ENCODE peak calls at places on chromosomes 12 and 14, in six cellular contexts. R, N, L, U, H and M are unnamed samples.

GRCh38 chr14:102424923-102425322 is 62.2 kb downstream of the TECPR2 start:
- DNase-seq in R (no peak), N (no peak), L (no peak), U (no peak), H (no peak), M (no peak)

GRCh38 chr14:77302926-77303325 is 17.8 kb downstream of the POMT2 start:
- DNase-seq in R (no peak), N (peak), L (no peak), U (peak), H (no peak), M (no peak)

GRCh38 chr14:91115986-91116385 is 2.1 kb downstream of the DGLUCY start:
- DNase-seq in R (no peak), N (peak), L (no peak), U (no peak), H (no peak), M (no peak)

GRCh38 chr12:95143784-95144205 is 70.4 kb upstream of the NR2C1 start:
- DNase-seq in R (no peak), N (no peak), L (no peak), U (no peak), H (no peak), M (no peak)

GRCh38 chr12:123934829-123935228 is 37.8 kb downstream of the CCDC92 start:
- DNase-seq in R (no peak), N (no peak), L (no peak), U (no peak), H (no peak), M (no peak)

GRCh38 chr14:64636980-64637429 is 67.2 kb upstream of the PLEKHG3 start:
- DNase-seq in R (no peak), N (no peak), L (no peak), U (no peak), H (no peak), M (no peak)

GRCh38 chr14:23562822-23563472 is 4.6 kb downstream of the AP1G2 start:
- DNase-seq in R (no peak), N (peak), L (no peak), U (peak), H (peak), M (peak)

GRCh38 chr12:59077153-59077930 is 157.0 kb upstream of the LRIG3 start:
- DNase-seq in R (no peak), N (no peak), L (no peak), U (no peak), H (no peak), M (no peak)

GRCh38 chr14:68656452-68656851 is 136.4 kb downstream of the ZFP36L1 start:
- DNase-seq in R (no peak), N (no peak), L (no peak), U (no peak), H (no peak), M (no peak)

GRCh38 chr14:94317259-94317658 is 5.9 kb downstream of the SERPINA6 start:
- DNase-seq in R (no peak), N (no peak), L (no peak), U (no peak), H (no peak), M (no peak)

GRCh38 chr12:6965026-6965661 is 5.3 kb downstream of the PHB2 start:
- DNase-seq in R (peak), N (peak), L (peak), U (peak), H (peak), M (peak)

GRCh38 chr12:111780615-111781014 is 13.9 kb downstream of the ALDH2 start:
- DNase-seq in R (no peak), N (no peak), L (no peak), U (no peak), H (no peak), M (no peak)

GRCh38 chr12:81123611-81124010 is 45.7 kb downstream of the ACSS3 start:
- DNase-seq in R (no peak), N (no peak), L (no peak), U (no peak), H (no peak), M (no peak)

GRCh38 chr12:18872770-18873169 is 134.9 kb downstream of the CAPZA3 start:
- DNase-seq in R (no peak), N (no peak), L (no peak), U (no peak), H (no peak), M (no peak)

GRCh38 chr12:8941691-8942478 is 7.6 kb downstream of the M6PR start:
- DNase-seq in R (no peak), N (no peak), L (no peak), U (no peak), H (no peak), M (no peak)

GRCh38 chr12:75623631-75624118 is 112.3 kb upstream of the KRR1 start:
- DNase-seq in R (no peak), N (peak), L (no peak), U (no peak), H (no peak), M (no peak)

GRCh38 chr14:59754256-59754655 is 116.3 kb downstream of the RTN1 start:
- DNase-seq in R (no peak), N (no peak), L (no peak), U (no peak), H (no peak), M (no peak)

GRCh38 chr14:65226824-65227604 is 124.7 kb upstream of the MAX start:
- DNase-seq in R (no peak), N (no peak), L (no peak), U (no peak), H (no peak), M (no peak)

GRCh38 chr14:21990116-21990515 is 316.5 kb upstream of the OR4E1 start:
- DNase-seq in R (no peak), N (no peak), L (no peak), U (no peak), H (no peak), M (no peak)

GRCh38 chr12:48767047-48767446 is 21.8 kb downstream of the ADCY6 start:
- DNase-seq in R (peak), N (no peak), L (no peak), U (no peak), H (no peak), M (no peak)

GRCh38 chr12:67623259-67623658 is 25.3 kb upstream of the DYRK2 start:
- DNase-seq in R (no peak), N (no peak), L (no peak), U (no peak), H (no peak), M (no peak)

GRCh38 chr12:114812858-114813761 is 129.1 kb upstream of the TBX3 start:
- DNase-seq in R (no peak), N (no peak), L (no peak), U (no peak), H (no peak), M (no peak)

GRCh38 chr12:110047297-110047940 is 903 bp downstream of the C12orf76 start:
- DNase-seq in R (no peak), N (no peak), L (no peak), U (no peak), H (no peak), M (no peak)

GRCh38 chr12:121003650-121004049 is 12.6 kb downstream of the C12orf43 start:
- DNase-seq in R (no peak), N (no peak), L (no peak), U (no peak), H (no peak), M (no peak)
- TF ChIP-seq CTCF in R (no peak), N (no peak), L (no peak), U (no peak), H (no peak), M (peak)

GRCh38 chr14:104696671-104697316 is 7.4 kb downstream of the INF2 start:
- DNase-seq in R (no peak), N (no peak), L (no peak), U (no peak), H (no peak), M (no peak)
- TF ChIP-seq CTCF in R (no peak), N (no peak), L (no peak), U (no peak), H (no peak), M (no peak)

GRCh38 chr12:119802472-119802871 is 74.6 kb downstream of the CIT start:
- DNase-seq in R (peak), N (peak), L (no peak), U (no peak), H (no peak), M (no peak)
- TF ChIP-seq CTCF in R (no peak), N (no peak), L (no peak), U (no peak), H (no peak), M (no peak)

GRCh38 chr12:22746720-22747119 is 121.7 kb downstream of the ETNK1 start:
- DNase-seq in R (no peak), N (no peak), L (no peak), U (no peak), H (no peak), M (no peak)

GRCh38 chr12:22740656-22741350 is 115.8 kb downstream of the ETNK1 start:
- DNase-seq in R (no peak), N (no peak), L (no peak), U (no peak), H (no peak), M (no peak)

GRCh38 chr12:22738945-22739344 is 114.0 kb downstream of the ETNK1 start:
- DNase-seq in R (no peak), N (no peak), L (no peak), U (no peak), H (no peak), M (no peak)

GRCh38 chr12:22744197-22744596 is 119.2 kb downstream of the ETNK1 start:
- DNase-seq in R (no peak), N (no peak), L (no peak), U (no peak), H (no peak), M (no peak)

GRCh38 chr12:22743700-22744099 is 118.7 kb downstream of the ETNK1 start:
- DNase-seq in R (no peak), N (no peak), L (no peak), U (no peak), H (no peak), M (no peak)
- TF ChIP-seq CTCF in R (no peak), N (no peak), L (no peak), U (no peak), H (no peak), M (no peak)

DNA sequence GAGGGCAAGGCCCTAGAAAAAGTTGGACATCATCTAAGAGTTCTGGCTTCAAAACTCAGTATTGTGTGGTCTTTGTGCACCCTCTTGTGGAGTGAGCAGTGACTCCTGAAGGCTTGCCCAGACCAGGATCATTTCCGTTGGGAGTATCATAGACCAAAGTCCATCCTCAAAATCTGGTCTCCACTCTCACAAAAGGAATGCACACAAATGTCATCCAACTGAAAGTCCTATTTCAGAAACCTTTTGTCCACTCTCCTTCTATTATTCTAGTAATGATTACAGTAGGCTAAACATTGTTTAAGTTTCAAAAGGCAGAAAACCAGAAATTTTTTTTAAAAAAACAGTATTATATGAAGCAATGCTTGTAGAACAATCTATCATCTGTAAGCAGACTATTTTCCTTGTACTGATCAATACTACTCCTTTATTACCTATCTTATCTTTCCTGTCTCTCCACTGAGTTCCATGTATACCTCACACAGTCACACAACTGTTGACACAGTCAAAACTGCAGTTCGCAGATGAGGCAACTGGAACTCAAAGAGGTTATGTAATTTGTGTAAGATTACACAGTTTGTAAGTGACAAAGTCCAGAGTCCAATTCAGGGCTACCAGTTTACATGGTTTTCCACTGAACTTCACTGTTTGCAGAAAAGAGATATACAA is 41.4 kb downstream of the COX16 start:
- DNase-seq in R (no peak), N (peak), L (no peak), U (peak), H (no peak), M (peak)
- TF ChIP-seq CTCF in R (peak), N (peak), L (no peak), U (peak), H (peak), M (peak)

GRCh38 chr12:51219345-51219744 is 1.5 kb upstream of the POU6F1 start:
- DNase-seq in R (no peak), N (no peak), L (no peak), U (no peak), H (no peak), M (no peak)

GRCh38 chr12:51216652-51217051 is 1.2 kb downstream of the POU6F1 start:
- DNase-seq in R (no peak), N (no peak), L (no peak), U (no peak), H (no peak), M (no peak)

GRCh38 chr12:51217968-51218606 is at the start of gene POU6F1:
- DNase-seq in R (peak), N (peak), L (peak), U (peak), H (peak), M (peak)

GRCh38 chr12:51218607-51219161 is 822 bp upstream of the POU6F1 start:
- DNase-seq in R (no peak), N (peak), L (no peak), U (no peak), H (no peak), M (peak)

GRCh38 chr12:51217133-51217967 is 512 bp downstream of the POU6F1 start:
- DNase-seq in R (peak), N (peak), L (peak), U (peak), H (peak), M (peak)
- TF ChIP-seq CTCF in R (peak), N (no peak), L (no peak), U (peak), H (peak), M (peak)